ENCODE peak calls at places on chromosomes 12 and 14, in ten cellular contexts. P is astrocyte of the hippocampus, M is left ventricle myocardium inferior, V is GM18507, R is fibroblast of villous mesenchyme, N is A172, Y is T-helper 2 cell, I is NCI-H1105, G is T-helper 17 cell, J is HT1080. T is an unnamed sample.

GRCh38 chr14:56295743-56296142 is 177.5 kb downstream of the PELI2 start:
- DNase-seq in J (no peak), I (no peak), V (no peak), M (no peak), P (no peak), Y (no peak), R (no peak), N (no peak), G (no peak), T (peak)

GRCh38 chr12:52271157-52271556 is 3.3 kb upstream of the KRT86 start:
- DNase-seq in I (no peak), N (no peak), M (no peak), J (no peak), Y (no peak), R (peak), G (no peak), P (no peak), V (no peak), T (no peak)

GRCh38 chr14:27605298-27605697 is 1007.5 kb upstream of the NOVA1 start:
- DNase-seq in I (no peak), V (no peak), M (no peak), N (peak), J (no peak), P (no peak), G (no peak), Y (no peak), R (no peak), T (no peak)

GRCh38 chr12:117552971-117553370 is 191.5 kb upstream of the NOS1 start:
- DNase-seq in M (no peak), J (no peak), V (no peak), I (no peak), G (no peak), R (no peak), P (peak), Y (no peak), N (no peak), T (no peak)

GRCh38 chr12:28933176-28933575 is 215.9 kb upstream of the FAR2 start:
- DNase-seq in R (no peak), Y (no peak), J (no peak), N (no peak), V (no peak), M (no peak), I (no peak), G (no peak), P (no peak), T (no peak)

GRCh38 chr12:77777274-77777673 is 53.4 kb upstream of the NAV3 start:
- DNase-seq in I (no peak), M (no peak), Y (no peak), R (no peak), P (no peak), N (no peak), G (no peak), V (no peak), J (peak), T (no peak)

GRCh38 chr12:13200841-13201240 is 4.3 kb downstream of the EMP1 start:
- DNase-seq in M (no peak), Y (no peak), R (no peak), I (no peak), V (no peak), N (no peak), P (no peak), J (no peak), G (no peak), T (no peak)

GRCh38 chr14:23237772-23238594 is at the start of gene RNF212B:
- DNase-seq in Y (peak), M (peak), G (peak), N (peak), J (peak), R (peak), P (peak), V (peak), I (peak), T (peak)

GRCh38 chr12:94535614-94535932 is 75.9 kb upstream of the CEP83 start:
- DNase-seq in G (no peak), V (no peak), P (no peak), J (no peak), M (no peak), Y (no peak), N (no peak), R (no peak), I (peak), T (no peak)

GRCh38 chr14:76805245-76805644 is 7.4 kb downstream of the ANGEL1 start:
- DNase-seq in M (no peak), Y (no peak), R (no peak), J (no peak), G (no peak), I (no peak), N (no peak), V (no peak), P (no peak), T (no peak)

GRCh38 chr12:80190001-80190400 is 90.7 kb downstream of the OTOGL start:
- DNase-seq in G (no peak), Y (no peak), P (no peak), I (no peak), J (no peak), V (no peak), N (peak), R (peak), M (no peak), T (no peak)

GRCh38 chr12:28059678-28060077 is 87.1 kb upstream of the PTHLH start:
- DNase-seq in J (no peak), N (no peak), R (no peak), I (no peak), Y (no peak), P (no peak), G (no peak), M (no peak), V (no peak), T (no peak)

GRCh38 chr14:57060276-57060956 is 208.3 kb downstream of the EXOC5 start:
- DNase-seq in G (no peak), M (no peak), J (peak), Y (peak), N (no peak), R (no peak), V (peak), P (peak), I (no peak), T (no peak)

GRCh38 chr12:31897791-31898503 is 61.3 kb upstream of the RESF1 start:
- DNase-seq in P (peak), R (peak), G (no peak), N (peak), I (peak), J (peak), V (no peak), M (peak), Y (peak), T (peak)

GRCh38 chr14:89419973-89420482 is 3.0 kb upstream of the FOXN3 start:
- DNase-seq in P (no peak), M (no peak), R (no peak), Y (no peak), G (no peak), V (no peak), N (no peak), J (no peak), I (no peak), T (no peak)

GRCh38 chr12:1591029-1591428 is 3.4 kb downstream of the FBXL14 start:
- DNase-seq in G (no peak), I (no peak), V (no peak), N (no peak), M (no peak), Y (peak), P (peak), R (peak), J (peak), T (no peak)

GRCh38 chr14:105332352-105332874 is 17.9 kb downstream of the PACS2 start:
- DNase-seq in M (no peak), G (no peak), V (no peak), R (no peak), J (no peak), P (no peak), Y (no peak), N (no peak), I (no peak), T (peak)

GRCh38 chr12:57497223-57498142 is 9.6 kb downstream of the MARS1 start:
- DNase-seq in R (no peak), G (no peak), Y (no peak), P (no peak), I (no peak), J (no peak), M (no peak), V (no peak), N (no peak), T (no peak)

GRCh38 chr12:51388066-51388799 is 3.0 kb downstream of the GALNT6 start:
- DNase-seq in G (no peak), V (no peak), N (no peak), P (peak), J (peak), Y (no peak), I (no peak), M (no peak), R (peak), T (no peak)

GRCh38 chr12:104990950-104991349 is 4.8 kb downstream of the NOPCHAP1 start:
- DNase-seq in R (no peak), I (no peak), Y (no peak), P (no peak), N (no peak), V (no peak), G (no peak), J (peak), M (no peak), T (no peak)

GRCh38 chr14:92646952-92647461 is 101.4 kb downstream of the LGMN start:
- DNase-seq in V (no peak), G (no peak), M (no peak), N (no peak), Y (no peak), R (peak), P (peak), J (no peak), I (no peak), T (no peak)

GRCh38 chr12:110501378-110501721 is 561 bp downstream of the VPS29 start:
- DNase-seq in J (peak), I (peak), N (peak), Y (peak), P (peak), M (no peak), R (peak), V (peak), G (no peak), T (peak)

GRCh38 chr12:65278576-65279386 is at the start of gene MSRB3:
- DNase-seq in P (peak), R (peak), Y (no peak), V (no peak), M (peak), I (no peak), J (peak), G (no peak), N (peak), T (peak)

GRCh38 chr14:69358233-69358963 is 39.7 kb downstream of the ERH start:
- DNase-seq in Y (peak), R (no peak), I (no peak), J (peak), N (peak), P (no peak), G (no peak), V (no peak), M (no peak), T (peak)

GRCh38 chr12:67981236-67982164 is 7.7 kb upstream of the IFNG-AS1 start:
- DNase-seq in N (peak), G (no peak), V (no peak), Y (no peak), M (no peak), J (peak), I (no peak), P (peak), R (peak), T (peak)

GRCh38 chr14:96698846-96699543 is 98.2 kb upstream of the VRK1 start:
- DNase-seq in M (no peak), I (no peak), Y (peak), N (no peak), R (no peak), V (peak), J (no peak), P (no peak), G (no peak), T (no peak)

GRCh38 chr12:57735952-57736742 is 2.4 kb downstream of the AGAP2 start:
- DNase-seq in I (no peak), M (peak), G (no peak), N (peak), J (peak), Y (no peak), R (peak), V (no peak), P (peak), T (peak)

GRCh38 chr14:87566986-87567385 is 426.0 kb downstream of the GALC start:
- DNase-seq in N (peak), P (peak), Y (no peak), M (no peak), V (no peak), G (no peak), R (peak), I (no peak), J (no peak), T (no peak)

GRCh38 chr12:120470150-120470817 is 736 bp upstream of the SRSF9 start:
- DNase-seq in M (no peak), I (no peak), G (no peak), R (peak), J (no peak), Y (peak), P (no peak), V (no peak), N (no peak), T (no peak)

GRCh38 chr12:105393586-105393985 is 63.1 kb downstream of the C12orf75 start:
- DNase-seq in R (peak), J (peak), N (peak), G (no peak), M (no peak), Y (no peak), V (no peak), P (peak), I (no peak), T (peak)

GRCh38 chr12:25970916-25971674 is 12.6 kb downstream of the RASSF8 start:
- DNase-seq in J (no peak), P (peak), I (no peak), Y (no peak), N (no peak), G (no peak), M (no peak), R (no peak), V (no peak), T (no peak)

GRCh38 chr12:108724054-108724889 is 7.0 kb downstream of the CORO1C start:
- DNase-seq in J (peak), R (peak), V (no peak), Y (no peak), P (peak), G (no peak), M (no peak), N (peak), I (no peak), T (no peak)

T was measured in myocyte.